ENCODE peak calls at places on chromosomes 5 and 9, in five cellular contexts. R is stimulated activated CD8-positive, alpha-beta memory T cell treated with anti-CD3 and anti-CD28 coated beads, Interleukin-4, amount 100 ng/mL, for 1 hour; Z is stimulated activated effector memory CD8-positive, alpha-beta T cell treated with anti-CD3 and anti-CD28 coated beads, Interleukin-12 subunit alpha, Interleukin-12 subunit beta, amount 100 ng/mL, for 72 hours; T is hepatic stellate cell; C is sciatic nerve. Y is an unnamed sample.

GRCh38 chr5:147576646-147577535 is 67.0 kb upstream of the DPYSL3 start:
- DNase-seq in R (no peak), Z (peak), T (peak), C (peak), Y (peak)

GRCh38 chr9:115018547-115019435 is 88.4 kb upstream of the TNFSF8 start:
- DNase-seq in R (no peak), Z (no peak), T (peak), C (no peak), Y (no peak)

GRCh38 chr9:35852267-35852815 is 17.9 kb downstream of the OR13J1 start:
- DNase-seq in R (no peak), Z (no peak), T (no peak), C (peak), Y (no peak)

GRCh38 chr5:56329652-56330051 is 96.5 kb upstream of the ANKRD55 start:
- DNase-seq in R (no peak), Z (no peak), T (no peak), C (no peak), Y (no peak)

GRCh38 chr5:34673463-34674125 is 17.5 kb downstream of the RAI14 start:
- DNase-seq in R (no peak), Z (no peak), T (no peak), C (no peak), Y (no peak)

GRCh38 chr5:1065891-1066650 is 45.8 kb downstream of the SLC12A7 start:
- DNase-seq in R (no peak), Z (no peak), T (no peak), C (no peak), Y (no peak)

GRCh38 chr5:106094128-106094726 is 1576.5 kb downstream of the EFNA5 start:
- DNase-seq in R (no peak), Z (no peak), T (no peak), C (no peak), Y (no peak)

GRCh38 chr5:172789687-172790495 is 18.9 kb upstream of the DUSP1 start:
- DNase-seq in R (no peak), Z (no peak), T (no peak), C (no peak), Y (peak)

GRCh38 chr9:120403543-120403856 is 176.5 kb downstream of the CDK5RAP2 start:
- DNase-seq in R (no peak), Z (no peak), T (no peak), C (no peak), Y (no peak)

GRCh38 chr5:152369298-152369697 is 35.8 kb downstream of the NMUR2 start:
- DNase-seq in R (no peak), Z (no peak), T (no peak), C (no peak), Y (no peak)

GRCh38 chr5:123636006-123636405 is 124.0 kb downstream of the CSNK1G3 start:
- DNase-seq in R (no peak), Z (no peak), T (no peak), C (no peak), Y (no peak)

GRCh38 chr9:130732131-130732530 is 38.6 kb downstream of the EXOSC2 start:
- DNase-seq in R (no peak), Z (no peak), T (no peak), C (no peak), Y (no peak)

GRCh38 chr5:43627028-43627427 is 24.0 kb downstream of the NNT start:
- DNase-seq in R (no peak), Z (no peak), T (peak), C (no peak), Y (no peak)

GRCh38 chr9:79028101-79028500 is 543.7 kb upstream of the TLE4 start:
- DNase-seq in R (no peak), Z (no peak), T (no peak), C (no peak), Y (no peak)

GRCh38 chr5:99005506-99005905 is 76.7 kb upstream of the CHD1 start:
- DNase-seq in R (no peak), Z (no peak), T (no peak), C (no peak), Y (no peak)

GRCh38 chr5:167447466-167447865 is 844.0 kb upstream of the WWC1 start:
- DNase-seq in R (no peak), Z (no peak), T (no peak), C (no peak), Y (no peak)

GRCh38 chr5:156208271-156208670 is 118.7 kb upstream of the SGCD start:
- DNase-seq in R (no peak), Z (no peak), T (no peak), C (no peak), Y (no peak)

GRCh38 chr9:131733601-131734061 is 6.2 kb downstream of the RAPGEF1 start:
- DNase-seq in R (no peak), Z (peak), T (peak), C (no peak), Y (no peak)

GRCh38 chr5:91848453-91848852 is 465.3 kb upstream of the ARRDC3 start:
- DNase-seq in R (no peak), Z (no peak), T (no peak), C (no peak), Y (no peak)

GRCh38 chr5:73437126-73438047 is 11.2 kb downstream of the FOXD1 start:
- DNase-seq in R (no peak), Z (no peak), T (peak), C (peak), Y (no peak)

GRCh38 chr9:31839273-31839672 is 545.2 kb upstream of the ACO1 start:
- DNase-seq in R (no peak), Z (no peak), T (no peak), C (no peak), Y (no peak)

GRCh38 chr5:179863449-179864085 is 5.0 kb upstream of the MRNIP start:
- DNase-seq in R (no peak), Z (no peak), T (no peak), C (no peak), Y (no peak)

GRCh38 chr9:89358376-89358775 is 40.1 kb downstream of the SECISBP2 start:
- DNase-seq in R (no peak), Z (no peak), T (no peak), C (no peak), Y (no peak)

Y was measured in upper lobe of right lung.